ENCODE peak calls at places on chromosomes 16 and 17, in nine cellular contexts. C is astrocyte of the spinal cord; Q is HL-60; B is testis; R is transverse colon; V is lower leg skin; I is fibroblast of lung; W is CD8-positive, alpha-beta T cell; G is tibial artery. Y is an unnamed sample.

GRCh38 chr16:50735629-50736122 is 6.2 kb upstream of the CYLD start:
- DNase-seq in R (no peak), V (no peak), G (no peak), B (no peak), W (peak), Q (no peak), C (no peak), I (no peak), Y (no peak)

GRCh38 chr17:48799069-48799710 is 17.8 kb downstream of the TTLL6 start:
- DNase-seq in B (no peak), V (no peak), C (no peak), R (no peak), W (no peak), I (no peak), G (no peak), Q (no peak), Y (no peak)

GRCh38 chr16:31869511-31870201 is 4.0 kb upstream of the ZNF267 start:
- DNase-seq in C (peak), R (peak), V (peak), Q (peak), B (peak), G (no peak), I (peak), W (peak), Y (no peak)

GRCh38 chr17:8376302-8377067 is at the start of gene KRABD2:
- DNase-seq in Q (peak), R (peak), W (peak), C (peak), V (peak), G (peak), I (peak), B (peak), Y (peak)

GRCh38 chr16:66705790-66706505 is 9.4 kb upstream of the CMTM4 start:
- DNase-seq in C (peak), W (no peak), Q (no peak), I (no peak), R (peak), V (no peak), G (peak), B (peak), Y (no peak)

GRCh38 chr17:26792486-26792885 is 501.4 kb upstream of the WSB1 start:
- DNase-seq in V (no peak), Q (no peak), R (no peak), G (no peak), I (peak), C (peak), W (no peak), B (no peak), Y (no peak)

GRCh38 chr16:81567987-81568748 is 123.6 kb downstream of the CMIP start:
- DNase-seq in C (peak), W (no peak), V (no peak), B (no peak), Q (no peak), I (peak), R (no peak), G (peak), Y (no peak)

GRCh38 chr17:7580631-7581554 is 1.5 kb downstream of the CD68 start:
- DNase-seq in R (no peak), C (no peak), Q (peak), I (no peak), B (no peak), G (no peak), W (no peak), V (no peak), Y (no peak)

GRCh38 chr16:11312718-11313492 is 31.8 kb upstream of the PRM1 start:
- DNase-seq in C (peak), I (no peak), V (no peak), B (no peak), R (peak), G (no peak), W (no peak), Q (peak), Y (no peak)

GRCh38 chr17:71809537-71809936 is 311.3 kb upstream of the SOX9 start:
- DNase-seq in R (no peak), B (no peak), V (no peak), I (no peak), Q (no peak), C (no peak), G (no peak), W (no peak), Y (no peak)

GRCh38 chr16:56999409-57000270 is 10.3 kb downstream of the NLRC5 start:
- DNase-seq in R (no peak), Q (no peak), I (no peak), V (no peak), G (no peak), C (no peak), W (no peak), B (no peak), Y (no peak)

GRCh38 chr16:31216552-31217530 is at the start of gene PYDC1:
- DNase-seq in V (no peak), G (no peak), C (no peak), W (no peak), B (no peak), R (no peak), I (no peak), Q (no peak), Y (no peak)

GRCh38 chr17:48915459-48916282 is 7.5 kb downstream of the UBE2Z start:
- DNase-seq in R (peak), V (peak), B (no peak), C (peak), I (peak), W (no peak), Q (no peak), G (no peak), Y (no peak)

DNA sequence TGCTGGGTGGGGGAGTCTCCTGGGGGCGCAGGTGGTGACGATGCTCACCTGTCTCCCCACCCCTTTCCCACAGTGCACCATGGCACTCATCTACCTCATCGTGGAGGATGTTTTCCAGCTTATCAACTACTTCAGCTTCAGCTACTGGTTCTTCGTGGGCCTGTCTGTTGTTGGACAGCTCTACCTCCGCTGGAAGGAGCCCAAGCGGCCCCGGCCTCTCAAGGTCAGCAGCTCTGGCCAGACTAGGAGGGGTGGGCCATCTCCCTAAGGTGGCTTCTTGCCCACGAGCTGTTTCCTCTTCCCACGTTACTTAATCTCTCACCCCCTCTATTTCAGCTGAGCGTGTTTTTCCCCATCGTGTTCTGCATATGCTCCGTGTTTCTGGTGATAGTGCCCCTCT is 14.5 kb downstream of the SLC7A6OS start:
- DNase-seq in R (no peak), W (no peak), G (no peak), V (no peak), Q (no peak), I (no peak), C (no peak), B (peak), Y (no peak)
- TF ChIP-seq CTCF in R (no peak), W (no peak), G (no peak), V (no peak), Q (no peak), I (no peak), C (no peak), B (no peak), Y (no peak)

DNA sequence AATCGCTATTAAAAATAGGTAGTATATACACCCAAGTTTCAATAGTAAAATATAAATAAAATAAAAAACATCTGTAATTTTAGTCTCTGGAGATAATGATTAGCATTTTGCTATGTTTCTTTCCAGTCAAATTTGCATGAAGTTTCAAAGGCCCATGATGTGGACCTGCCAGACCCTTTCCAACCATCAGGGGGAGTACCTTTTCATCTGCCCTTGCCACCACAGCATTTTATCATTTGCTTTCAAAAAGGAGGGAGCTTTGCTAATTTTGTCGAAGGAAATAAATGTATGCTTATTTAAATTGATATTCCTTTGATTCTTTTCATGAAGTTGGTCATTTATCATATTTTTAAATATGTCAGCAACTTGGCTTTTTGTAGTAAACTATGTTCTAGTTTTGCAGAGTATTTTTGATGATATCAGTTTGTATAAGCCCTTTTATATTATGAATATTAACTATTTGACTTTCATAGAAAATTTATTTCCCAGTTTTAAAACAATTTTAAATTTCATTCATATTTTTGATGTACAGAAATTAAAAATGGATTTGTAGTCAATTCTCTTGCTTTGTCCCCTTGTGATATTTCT is 115.2 kb upstream of the NETO2 start:
- DNase-seq in Q (peak), I (peak), G (no peak), C (peak), R (no peak), B (peak), W (no peak), V (no peak), Y (no peak)
- TF ChIP-seq CTCF in Q (peak), I (peak), G (peak), C (peak), R (peak), B (peak), W (peak), V (no peak), Y (peak)

GRCh38 chr17:28421775-28422305 is 15.8 kb upstream of the SLC46A1 start:
- DNase-seq in Q (no peak), V (no peak), W (no peak), G (no peak), R (no peak), C (no peak), B (no peak), I (no peak), Y (no peak)

GRCh38 chr17:28425206-28425605 is 19.2 kb upstream of the SLC46A1 start:
- DNase-seq in G (no peak), C (no peak), I (no peak), W (no peak), R (no peak), B (no peak), V (no peak), Q (no peak), Y (no peak)

GRCh38 chr17:28427372-28427771 is 21.4 kb upstream of the SLC46A1 start:
- DNase-seq in C (no peak), Q (no peak), R (no peak), V (no peak), I (peak), B (no peak), W (no peak), G (no peak), Y (no peak)

DNA sequence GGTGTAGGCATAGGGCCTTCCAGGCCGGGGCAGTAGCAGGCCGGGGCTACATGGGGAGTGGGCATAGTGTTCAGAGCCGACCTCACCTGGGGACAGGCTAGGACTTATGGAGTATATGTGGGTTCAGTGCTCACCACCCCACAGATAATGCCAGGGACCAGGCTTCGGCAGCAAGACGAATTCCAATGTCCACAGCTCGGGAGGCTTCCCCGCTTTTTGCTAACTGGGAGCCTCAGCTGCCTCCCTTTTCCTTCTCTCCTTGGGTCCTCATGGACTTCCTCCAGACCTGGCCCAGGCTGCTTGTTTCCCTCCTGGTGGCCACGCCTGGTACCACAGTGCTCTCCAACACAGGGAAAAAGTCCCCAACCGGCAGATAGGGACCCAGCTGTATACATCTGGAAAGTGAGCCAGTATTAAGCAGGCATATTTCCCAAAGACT is 20.1 kb upstream of the SLC46A1 start:
- DNase-seq in W (no peak), I (no peak), Q (no peak), G (no peak), C (no peak), B (no peak), V (no peak), R (peak), Y (no peak)
- TF ChIP-seq CTCF in W (no peak), I (peak), Q (peak), G (no peak), C (peak), B (no peak), V (no peak), R (no peak), Y (peak)

GRCh38 chr17:47735536-47736011 is 2.5 kb downstream of the TBX21 start:
- DNase-seq in R (no peak), I (no peak), Q (no peak), G (no peak), C (no peak), W (peak), V (no peak), B (no peak), Y (peak)
- TF ChIP-seq CTCF in R (no peak), I (no peak), Q (no peak), G (no peak), C (no peak), W (no peak), V (no peak), B (no peak), Y (no peak)

GRCh38 chr17:75876938-75877751 is 1.2 kb downstream of the TRIM47 start:
- DNase-seq in C (peak), G (peak), Q (no peak), R (peak), I (peak), V (peak), W (no peak), B (peak), Y (no peak)
- TF ChIP-seq CTCF in C (peak), G (no peak), Q (no peak), R (no peak), I (peak), V (no peak), W (no peak), B (no peak), Y (no peak)

DNA sequence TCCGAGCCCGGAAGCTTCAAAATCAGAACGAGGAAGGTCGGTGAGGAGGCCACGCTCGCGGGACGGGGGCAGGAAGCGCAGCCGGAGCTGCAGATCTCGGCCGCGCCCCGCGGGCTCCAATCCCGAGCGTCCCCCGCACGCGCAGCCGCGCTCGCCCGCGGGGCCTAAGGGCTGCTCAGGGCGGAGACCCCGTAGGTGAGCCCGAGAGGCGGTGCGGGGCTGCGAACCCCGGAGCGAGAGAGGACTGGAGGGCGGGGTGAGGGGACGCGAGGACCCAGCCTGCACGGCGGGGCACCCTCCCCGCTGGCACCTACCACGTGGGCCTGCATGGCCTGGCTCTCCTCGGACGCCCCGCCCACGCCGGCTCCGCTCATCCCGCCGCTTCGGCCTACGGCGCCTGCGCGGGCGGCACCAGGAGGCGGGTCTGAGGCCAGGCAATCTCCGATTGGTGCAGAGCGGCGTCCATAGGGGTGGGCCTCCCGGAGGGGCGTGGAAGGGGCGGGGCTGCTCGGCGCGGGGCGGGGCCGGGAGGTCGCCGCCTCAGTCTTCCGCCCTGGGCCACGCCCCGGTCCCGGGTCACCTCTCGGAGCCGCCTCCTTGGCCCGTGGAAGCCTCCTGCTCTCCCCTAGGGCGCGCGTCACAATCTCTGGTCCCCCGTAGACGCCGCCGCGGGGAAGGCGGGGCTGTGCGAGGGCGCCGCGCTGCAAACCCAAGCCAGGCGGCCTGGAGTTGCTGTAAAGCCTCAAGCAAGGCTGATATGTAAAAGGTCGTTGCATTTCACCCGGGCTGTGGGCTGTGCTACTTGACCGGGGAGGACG is 27.8 kb upstream of the METRNL start:
- DNase-seq in G (peak), W (peak), I (peak), B (peak), V (peak), R (peak), Q (peak), C (peak), Y (peak)
- TF ChIP-seq CTCF in G (peak), W (no peak), I (no peak), B (no peak), V (no peak), R (no peak), Q (no peak), C (no peak), Y (no peak)